ENCODE peak calls at places on chromosome 22, in six cellular contexts. M is astrocyte of the spinal cord, S is neural progenitor cell, N is GM13976, R is tibial artery, U is cardiac fibroblast. C is an unnamed sample.

GRCh38 chr22:49751968-49752597 is 75.6 kb downstream of the BRD1 start:
- DNase-seq in M (no peak), S (peak; percentile 42), N (peak; percentile 34), R (no peak), U (no peak), C (no peak)

GRCh38 chr22:39183991-39184585 is 31.6 kb upstream of the CBX7 start:
- DNase-seq in M (no peak), S (no peak), N (no peak), R (no peak), U (peak; percentile 90), C (no peak)

GRCh38 chr22:45867906-45868555 is 108.9 kb downstream of the WNT7B start:
- DNase-seq in M (no peak), S (no peak), N (no peak), R (no peak), U (no peak), C (no peak)

GRCh38 chr22:23458663-23459541 is 121.2 kb downstream of the IGLL1 start:
- DNase-seq in M (no peak), S (no peak), N (no peak), R (no peak), U (no peak), C (no peak)

GRCh38 chr22:50641696-50642607 is 14.0 kb upstream of the ARSA start:
- DNase-seq in M (peak; percentile 34), S (peak; percentile 82), N (no peak), R (no peak), U (peak; percentile 84), C (peak; percentile 53)

GRCh38 chr22:25780673-25781072 is 38.7 kb downstream of the MYO18B start:
- DNase-seq in M (no peak), S (no peak), N (no peak), R (no peak), U (peak; percentile 46), C (no peak)

GRCh38 chr22:50059185-50059880 is 1.2 kb upstream of the TTLL8 start:
- DNase-seq in M (no peak), S (peak; percentile 86), N (no peak), R (no peak), U (peak; percentile 58), C (peak; percentile 74)

GRCh38 chr22:50250555-50251471 is at the start of gene HDAC10:
- DNase-seq in M (peak; percentile 78), S (peak; percentile 95), N (peak; percentile 95), R (peak; percentile 67), U (peak; percentile 85), C (peak; percentile 87)

GRCh38 chr22:25754527-25755202 is 12.7 kb downstream of the MYO18B start:
- DNase-seq in M (peak; percentile 90), S (no peak), N (no peak), R (peak; percentile 80), U (peak; percentile 85), C (no peak)

GRCh38 chr22:33656808-33657628 is 263.3 kb downstream of the LARGE1 start:
- DNase-seq in M (no peak), S (no peak), N (no peak), R (no peak), U (no peak), C (no peak)

GRCh38 chr22:29139965-29140782 is 65.5 kb upstream of the EMID1 start:
- DNase-seq in M (no peak), S (no peak), N (no peak), R (no peak), U (peak; percentile 93), C (no peak)

GRCh38 chr22:48729499-48730171 is 1098.0 kb downstream of the BRD1 start:
- DNase-seq in M (no peak), S (no peak), N (no peak), R (no peak), U (no peak), C (no peak)

GRCh38 chr22:32811788-32812187 is 10.3 kb downstream of the TIMP3 start:
- DNase-seq in M (no peak), S (no peak), N (no peak), R (no peak), U (no peak), C (no peak)

GRCh38 chr22:17120281-17120680 is 879 bp downstream of the TMEM121B start:
- DNase-seq in M (peak; percentile 29), S (peak; percentile 95), N (peak; percentile 84), R (no peak), U (peak; percentile 54), C (peak; percentile 95)

GRCh38 chr22:32701021-32701420 is 100.5 kb upstream of the TIMP3 start:
- DNase-seq in M (no peak), S (no peak), N (no peak), R (no peak), U (no peak), C (no peak)

GRCh38 chr22:42408815-42409529 is 23.2 kb downstream of the NFAM1 start:
- DNase-seq in M (no peak), S (no peak), N (no peak), R (no peak), U (no peak), C (no peak)

GRCh38 chr22:27084130-27084529 is 426.7 kb downstream of the MIAT start:
- DNase-seq in M (no peak), S (no peak), N (no peak), R (no peak), U (no peak), C (no peak)

GRCh38 chr22:19105867-19106802 is 16.1 kb downstream of the DGCR2 start:
- DNase-seq in M (no peak), S (peak; percentile 47), N (no peak), R (no peak), U (no peak), C (no peak)
- TF ChIP-seq CTCF in M (no peak), S (peak; percentile 32), N (peak; percentile 32), R (no peak), U (peak; percentile 29), C (peak; percentile 9)

GRCh38 chr22:37091986-37092385 is 17.5 kb downstream of the TMPRSS6 start:
- DNase-seq in M (no peak), S (no peak), N (no peak), R (no peak), U (no peak), C (no peak)
- TF ChIP-seq CTCF in M (no peak), S (no peak), N (no peak), R (no peak), U (no peak), C (no peak)

DNA sequence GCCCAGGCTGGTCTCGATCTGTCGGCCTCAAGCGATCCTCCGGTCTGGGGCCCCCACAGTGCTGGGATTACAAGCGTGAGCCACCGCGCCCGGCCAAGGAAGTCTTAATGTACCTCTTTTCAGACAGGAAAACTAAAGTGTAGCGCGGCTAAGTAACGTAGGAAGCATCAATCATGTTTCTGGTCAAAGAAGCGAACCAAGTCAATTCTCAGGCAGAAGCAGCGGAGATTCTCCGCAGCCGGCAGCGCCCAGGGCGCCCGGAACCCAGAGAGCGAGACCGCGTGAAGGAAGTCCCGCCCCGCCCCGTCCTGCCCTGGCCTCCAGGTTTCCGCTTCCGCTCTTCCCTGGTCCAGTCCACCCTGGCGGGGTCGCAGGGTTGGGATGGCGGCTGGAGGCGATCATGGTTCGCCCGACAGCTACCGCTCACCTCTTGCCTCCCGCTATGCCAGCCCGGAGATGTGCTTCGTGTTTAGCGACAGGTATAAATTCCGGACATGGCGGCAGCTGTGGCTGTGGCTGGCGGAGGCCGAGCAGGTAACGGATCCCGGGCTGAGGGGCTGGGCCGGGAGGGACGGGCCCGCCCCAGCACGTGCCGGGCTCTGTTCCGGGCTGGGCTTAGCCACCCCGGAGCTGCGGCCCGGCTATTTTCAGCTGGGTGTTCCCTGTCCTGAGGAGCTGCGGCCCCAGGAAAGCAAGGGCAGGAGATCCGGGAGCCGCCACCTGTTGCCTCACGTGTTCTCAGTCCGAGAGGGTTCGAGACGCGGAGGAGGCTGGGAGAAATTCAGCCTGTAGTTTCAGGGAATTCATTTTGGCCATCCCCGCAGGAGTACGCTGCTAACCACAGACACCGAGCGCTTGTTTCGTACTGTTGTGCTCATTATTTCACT is at the start of gene ADSL:
- DNase-seq in M (peak; percentile 88), S (peak; percentile 94), N (peak; percentile 93), R (peak; percentile 85), U (peak; percentile 87), C (peak; percentile 91)
- TF ChIP-seq CTCF in M (no peak), S (peak; percentile 2), N (no peak), R (peak; percentile 20), U (no peak), C (no peak)

DNA sequence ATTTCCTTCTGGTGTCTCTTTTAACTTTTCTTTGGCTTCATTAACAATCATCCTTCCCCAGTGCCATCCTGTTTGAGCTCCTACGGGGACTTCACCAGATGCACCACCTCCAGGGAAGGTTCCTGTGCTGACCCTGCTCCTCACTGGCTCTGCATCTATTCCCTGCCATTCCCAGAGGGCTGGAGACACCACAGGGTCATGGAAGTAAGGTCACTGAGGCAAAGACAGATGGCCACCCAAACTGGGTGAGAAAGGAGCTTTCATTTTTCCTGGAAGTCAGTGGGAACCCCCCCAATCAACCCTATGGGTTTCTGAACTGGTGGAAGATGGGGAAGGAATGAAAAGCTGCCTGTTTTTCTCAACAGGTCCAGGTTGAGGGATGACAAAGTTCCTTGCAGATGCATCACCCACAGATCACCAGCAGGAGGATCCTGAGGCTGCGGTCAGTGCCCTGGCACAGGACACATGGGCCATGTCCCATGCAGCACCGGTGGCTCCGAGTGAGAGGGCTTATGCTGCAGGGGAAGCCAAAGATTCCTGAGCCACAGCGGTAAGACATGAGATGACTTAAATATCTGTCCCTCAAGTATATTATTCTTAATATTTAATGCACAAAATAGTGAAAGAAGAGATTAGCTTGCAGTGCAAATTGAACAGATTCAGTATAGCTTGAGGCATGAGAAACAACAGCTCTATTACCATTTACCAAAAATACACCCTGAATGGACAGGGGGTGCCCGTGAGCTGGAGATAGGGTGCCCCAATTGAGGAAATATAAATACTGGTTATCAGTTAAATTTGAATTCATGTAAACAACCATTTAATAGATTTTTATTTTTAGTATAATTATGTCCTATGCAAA is 73.0 kb upstream of the VPREB1 start:
- DNase-seq in M (no peak), S (peak; percentile 55), N (no peak), R (no peak), U (no peak), C (peak; percentile 36)
- TF ChIP-seq CTCF in M (peak; percentile 47), S (peak; percentile 50), N (peak; percentile 36), R (no peak), U (peak; percentile 55), C (peak; percentile 50)

GRCh38 chr22:44831885-44832284 is 79.5 kb downstream of the ARHGAP8 start:
- DNase-seq in M (no peak), S (no peak), N (no peak), R (no peak), U (no peak), C (no peak)

GRCh38 chr22:44824271-44824670 is 71.9 kb downstream of the ARHGAP8 start:
- DNase-seq in M (no peak), S (no peak), N (no peak), R (no peak), U (no peak), C (no peak)

GRCh38 chr22:44827666-44828065 is 75.3 kb downstream of the ARHGAP8 start:
- DNase-seq in M (no peak), S (no peak), N (no peak), R (no peak), U (no peak), C (no peak)

GRCh38 chr22:44825310-44826150 is 73.2 kb downstream of the ARHGAP8 start:
- DNase-seq in M (no peak), S (no peak), N (no peak), R (no peak), U (no peak), C (no peak)

DNA sequence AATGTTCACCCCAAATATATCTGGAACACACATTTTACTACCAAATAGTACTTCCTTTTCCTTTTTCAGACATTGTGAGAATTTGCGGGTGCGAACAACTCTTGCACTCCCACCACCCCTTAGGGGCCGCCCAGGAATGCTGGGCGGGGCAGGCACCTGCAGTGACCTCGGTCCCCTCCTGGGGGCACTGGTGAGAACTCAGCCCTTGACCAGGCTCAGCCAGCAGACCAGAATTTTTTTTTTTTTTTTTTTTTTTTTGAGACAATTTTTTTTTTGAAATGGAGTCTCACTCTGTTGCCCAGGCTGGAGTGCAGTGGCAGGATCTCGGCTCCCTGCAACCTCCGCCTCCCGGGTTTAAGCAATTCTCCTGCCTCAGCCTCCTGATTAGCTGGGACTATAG is 75.8 kb downstream of the ARHGAP8 start:
- DNase-seq in M (no peak), S (peak; percentile 60), N (peak; percentile 69), R (no peak), U (no peak), C (peak; percentile 65)
- TF ChIP-seq CTCF in M (peak; percentile 46), S (peak; percentile 63), N (peak; percentile 36), R (no peak), U (peak; percentile 34), C (peak; percentile 64)

C was measured in nephron progenitor cell.